ENCODE peak calls at places on chromosomes 1 and 21, in four cellular contexts. F, L, C and M are unnamed samples.

GRCh38 chr1:40064797-40065492 is 24.4 kb downstream of the CAP1 start:
- DNase-seq in F (no peak), C (no peak), L (no peak), M (peak)

GRCh38 chr1:61370908-61371279 is 288.5 kb downstream of the NFIA start:
- DNase-seq in C (no peak), F (no peak), L (no peak), M (no peak)

GRCh38 chr1:2253036-2253796 is 25.1 kb downstream of the SKI start:
- DNase-seq in L (no peak), F (no peak), C (no peak), M (no peak)

GRCh38 chr1:234281826-234282489 is 91.3 kb upstream of the COA6 start:
- DNase-seq in F (no peak), L (no peak), C (peak), M (no peak)

GRCh38 chr1:77406661-77407060 is 124.8 kb downstream of the AK5 start:
- DNase-seq in L (no peak), C (peak), F (no peak), M (no peak)

GRCh38 chr1:12524266-12524665 is 93.7 kb downstream of the DHRS3 start:
- DNase-seq in L (no peak), C (no peak), F (no peak), M (no peak)

GRCh38 chr1:64004451-64004850 is 199.0 kb upstream of the UBE2U start:
- DNase-seq in C (no peak), L (no peak), F (no peak), M (no peak)

GRCh38 chr1:16161717-16162116 is 5.8 kb upstream of the EPHA2 start:
- DNase-seq in C (no peak), L (no peak), F (no peak), M (no peak)

GRCh38 chr1:30887485-30888315 is 20.9 kb downstream of the SDC3 start:
- DNase-seq in F (no peak), L (no peak), C (peak), M (no peak)

GRCh38 chr1:31848381-31848897 is 32.6 kb upstream of the SPOCD1 start:
- DNase-seq in C (no peak), L (no peak), F (no peak), M (no peak)

GRCh38 chr1:14567056-14567455 is 31.4 kb upstream of the KAZN start:
- DNase-seq in L (no peak), F (no peak), C (no peak), M (no peak)

GRCh38 chr1:93253471-93253870 is 72.9 kb downstream of the CCDC18 start:
- DNase-seq in C (no peak), L (no peak), F (no peak), M (peak)

GRCh38 chr1:11825131-11825530 is 19.1 kb downstream of the CLCN6 start:
- DNase-seq in L (no peak), C (no peak), F (no peak), M (no peak)

GRCh38 chr21:28856588-28857250 is 136.0 kb downstream of the LTN1 start:
- DNase-seq in F (no peak), L (no peak), C (peak), M (peak)

GRCh38 chr1:10888289-10888688 is 91.8 kb upstream of the CASZ1 start:
- DNase-seq in C (no peak), F (no peak), L (no peak), M (no peak)

GRCh38 chr21:39669976-39670671 is 57.4 kb downstream of the B3GALT5 start:
- DNase-seq in F (no peak), L (no peak), C (no peak), M (no peak)

GRCh38 chr21:15301736-15302135 is 236.9 kb upstream of the NRIP1 start:
- DNase-seq in C (no peak), F (no peak), L (no peak), M (no peak)

GRCh38 chr1:182348916-182349747 is 42.5 kb downstream of the GLUL start:
- DNase-seq in F (no peak), L (no peak), C (peak), M (peak)

GRCh38 chr1:117630423-117630998 is 24.7 kb downstream of the TENT5C start:
- DNase-seq in L (peak), F (no peak), C (no peak), M (no peak)

GRCh38 chr1:77287535-77287934 is 5.7 kb downstream of the AK5 start:
- DNase-seq in F (no peak), C (no peak), L (no peak), M (no peak)

DNA sequence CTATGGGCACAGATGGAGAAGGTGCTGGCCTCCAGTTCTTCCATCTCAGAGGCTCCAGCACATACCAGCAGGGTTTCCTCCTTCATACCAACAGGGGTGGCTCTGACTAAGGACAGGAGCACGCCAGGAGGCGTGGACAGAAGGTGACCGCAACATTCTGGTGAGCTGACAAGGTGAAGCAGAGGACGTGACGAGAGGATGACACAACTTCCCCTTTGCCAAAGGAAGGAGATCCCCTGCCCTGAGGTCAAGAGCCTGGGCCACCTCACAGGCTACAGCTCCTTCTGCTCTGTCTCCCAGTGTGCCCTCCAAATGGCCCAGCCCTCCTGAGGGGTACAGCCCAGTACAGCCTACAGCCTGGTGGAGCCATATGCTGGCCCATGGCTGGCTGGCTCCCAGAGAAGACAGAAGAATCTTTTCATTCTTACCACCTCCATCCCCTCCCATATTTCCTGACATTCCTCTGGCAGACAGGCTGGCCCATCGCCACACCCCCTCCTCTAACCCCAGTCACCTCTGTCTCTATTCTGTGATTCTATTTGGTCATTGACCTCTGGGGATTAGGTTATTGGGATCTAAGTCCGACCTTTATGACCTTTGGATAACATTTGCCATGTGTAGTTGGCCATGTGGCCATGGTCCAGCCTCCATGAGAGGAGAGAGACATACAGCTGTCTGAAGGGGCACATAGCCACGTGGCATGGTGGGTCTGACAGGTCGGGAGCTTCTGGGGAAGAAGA is 5.1 kb upstream of the LAMB3 start:
- DNase-seq in C (peak), L (peak), F (no peak), M (peak)
- H3K4me3 ChIP-seq in C (no peak), L (no peak), F (no peak), M (no peak)

DNA sequence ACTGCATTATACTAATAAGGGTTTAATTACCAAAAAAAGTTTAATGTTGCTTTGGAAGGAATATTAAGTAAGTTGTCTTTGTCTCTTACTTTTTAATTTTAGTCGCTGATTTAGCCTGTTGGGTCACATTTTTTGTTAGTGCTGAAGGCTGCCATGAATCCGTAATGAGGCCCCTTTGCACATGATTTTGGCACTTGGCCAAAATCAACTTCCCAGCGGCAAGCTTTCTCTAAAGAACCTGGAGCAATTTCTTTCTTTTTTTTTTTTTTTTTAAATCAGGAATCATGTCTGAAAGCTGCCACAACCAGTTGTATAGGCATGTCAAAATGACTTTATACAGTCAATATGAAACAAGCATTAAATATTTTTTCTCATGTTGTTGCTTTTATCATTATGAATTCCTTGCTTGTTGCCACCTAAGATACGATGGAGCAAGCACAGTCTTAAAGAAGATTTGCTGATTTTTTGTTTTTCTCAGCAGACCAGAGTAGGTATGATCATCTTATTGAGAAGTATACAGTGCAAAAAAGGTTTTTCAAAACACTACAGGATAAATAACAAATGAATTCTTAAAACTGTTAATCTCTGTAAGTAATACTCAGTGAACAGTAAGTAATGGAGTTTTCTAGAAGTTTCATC is 690.4 kb downstream of the USP25 start:
- DNase-seq in C (peak), F (no peak), L (peak), M (peak)
- H3K4me3 ChIP-seq in C (peak), F (peak), L (peak), M (peak)

GRCh38 chr21:44932366-44933181 is 7.3 kb upstream of the SLX9 start:
- DNase-seq in L (peak), F (no peak), C (peak), M (no peak)
- H3K4me3 ChIP-seq in L (peak), F (peak), C (peak), M (peak)

DNA sequence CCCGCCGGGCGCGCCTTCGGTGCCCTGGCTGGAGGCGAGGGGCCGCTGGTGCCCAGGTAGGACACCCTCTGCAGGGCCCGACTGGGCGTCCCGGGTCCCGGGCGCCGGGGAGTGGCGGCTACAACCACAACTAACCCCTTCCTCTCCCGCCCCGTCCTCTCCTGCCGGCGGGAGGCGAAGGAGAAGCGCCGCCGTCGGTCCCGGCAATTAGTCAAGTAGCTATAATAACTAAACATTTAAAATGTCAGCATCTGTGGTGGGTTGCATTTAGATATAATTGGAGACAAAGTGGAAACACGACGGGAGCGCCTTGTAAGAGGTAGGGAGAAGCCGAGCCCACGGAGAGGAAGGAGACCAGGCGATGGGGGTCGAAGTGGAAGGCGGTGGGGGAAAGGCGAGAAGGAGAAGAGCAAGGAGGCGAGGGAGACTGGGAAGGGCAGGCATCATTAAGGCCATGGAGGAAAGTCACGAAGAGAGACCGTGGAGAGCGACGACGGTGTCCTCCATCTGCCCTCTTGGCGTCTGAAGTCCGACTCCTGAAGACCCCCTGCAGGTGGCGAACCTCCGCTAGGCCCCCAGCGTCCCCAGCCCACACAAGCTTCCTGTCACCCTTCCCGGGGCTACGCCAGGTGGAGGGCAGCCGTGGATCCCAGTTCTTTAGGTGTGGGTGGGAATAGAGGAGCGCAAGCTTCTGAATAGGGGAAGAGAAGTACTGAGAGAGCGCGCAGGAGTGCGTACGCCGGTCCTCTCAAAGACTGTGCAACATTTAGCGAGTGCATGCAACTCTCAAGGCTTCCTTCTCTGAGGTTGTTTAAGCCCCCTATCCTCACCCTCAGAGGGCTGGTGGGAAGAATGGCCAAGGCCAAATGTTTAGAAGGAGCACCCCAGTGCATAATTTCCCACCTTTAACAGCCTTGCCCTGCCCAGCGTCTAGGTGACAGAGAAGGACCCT is 1.6 kb downstream of the CNIH3 start:
- DNase-seq in L (no peak), F (no peak), C (no peak), M (no peak)
- H3K4me3 ChIP-seq in L (no peak), F (no peak), C (peak), M (peak)

GRCh38 chr1:109959974-109960744 is 24.4 kb upstream of the AHCYL1 start:
- DNase-seq in L (no peak), F (peak), C (peak), M (peak)
- H3K4me3 ChIP-seq in L (no peak), F (no peak), C (no peak), M (no peak)

GRCh38 chr1:111512132-111512874 is 8.9 kb upstream of the ADORA3 start:
- DNase-seq in C (no peak), L (no peak), F (no peak), M (no peak)

GRCh38 chr1:111513410-111514020 is 10.1 kb upstream of the ADORA3 start:
- DNase-seq in C (no peak), L (no peak), F (no peak), M (no peak)

GRCh38 chr1:111517464-111518225 is 14.2 kb upstream of the ADORA3 start:
- DNase-seq in L (no peak), F (no peak), C (no peak), M (no peak)

GRCh38 chr1:111515291-111516007 is 12.0 kb upstream of the ADORA3 start:
- DNase-seq in L (peak), C (peak), F (no peak), M (peak)

DNA sequence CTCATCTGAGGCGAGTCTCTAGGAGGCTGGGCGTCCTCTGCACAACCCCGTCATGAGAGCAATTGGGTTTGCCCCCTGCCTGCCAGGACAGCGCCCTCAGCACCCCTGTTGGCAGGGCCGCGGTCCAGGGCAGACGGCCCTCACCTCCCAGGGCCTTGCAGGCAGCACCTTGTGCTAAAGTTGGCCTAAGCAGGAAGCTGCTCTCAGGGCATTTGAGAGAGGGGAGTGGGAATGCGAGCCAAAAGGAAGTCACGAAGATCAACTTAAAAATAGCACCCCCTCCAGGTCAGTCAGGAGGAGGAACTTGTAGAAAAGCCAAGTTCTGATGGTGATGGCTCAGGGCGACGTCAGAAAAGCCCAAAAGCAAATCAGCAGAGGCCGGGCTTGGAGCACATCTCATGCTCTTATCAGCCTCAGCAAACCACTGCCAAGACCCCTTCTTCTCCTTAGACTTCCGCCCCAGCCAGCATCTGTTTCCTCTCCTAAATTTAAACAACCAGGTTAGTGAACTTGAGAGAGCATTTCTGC is 12.6 kb upstream of the ADORA3 start:
- DNase-seq in C (peak), L (peak), F (no peak), M (peak)
- H3K4me3 ChIP-seq in C (peak), L (no peak), F (no peak), M (peak)

GRCh38 chr21:25960423-25960822 is 210.1 kb downstream of the APP start:
- DNase-seq in C (no peak), L (no peak), F (no peak), M (no peak)
- H3K4me3 ChIP-seq in C (no peak), L (no peak), F (no peak), M (no peak)

GRCh38 chr1:179865377-179865776 is 12.2 kb downstream of the TOR1AIP2 start:
- DNase-seq in L (no peak), C (no peak), F (no peak), M (no peak)
- H3K4me3 ChIP-seq in L (no peak), C (no peak), F (no peak), M (no peak)

DNA sequence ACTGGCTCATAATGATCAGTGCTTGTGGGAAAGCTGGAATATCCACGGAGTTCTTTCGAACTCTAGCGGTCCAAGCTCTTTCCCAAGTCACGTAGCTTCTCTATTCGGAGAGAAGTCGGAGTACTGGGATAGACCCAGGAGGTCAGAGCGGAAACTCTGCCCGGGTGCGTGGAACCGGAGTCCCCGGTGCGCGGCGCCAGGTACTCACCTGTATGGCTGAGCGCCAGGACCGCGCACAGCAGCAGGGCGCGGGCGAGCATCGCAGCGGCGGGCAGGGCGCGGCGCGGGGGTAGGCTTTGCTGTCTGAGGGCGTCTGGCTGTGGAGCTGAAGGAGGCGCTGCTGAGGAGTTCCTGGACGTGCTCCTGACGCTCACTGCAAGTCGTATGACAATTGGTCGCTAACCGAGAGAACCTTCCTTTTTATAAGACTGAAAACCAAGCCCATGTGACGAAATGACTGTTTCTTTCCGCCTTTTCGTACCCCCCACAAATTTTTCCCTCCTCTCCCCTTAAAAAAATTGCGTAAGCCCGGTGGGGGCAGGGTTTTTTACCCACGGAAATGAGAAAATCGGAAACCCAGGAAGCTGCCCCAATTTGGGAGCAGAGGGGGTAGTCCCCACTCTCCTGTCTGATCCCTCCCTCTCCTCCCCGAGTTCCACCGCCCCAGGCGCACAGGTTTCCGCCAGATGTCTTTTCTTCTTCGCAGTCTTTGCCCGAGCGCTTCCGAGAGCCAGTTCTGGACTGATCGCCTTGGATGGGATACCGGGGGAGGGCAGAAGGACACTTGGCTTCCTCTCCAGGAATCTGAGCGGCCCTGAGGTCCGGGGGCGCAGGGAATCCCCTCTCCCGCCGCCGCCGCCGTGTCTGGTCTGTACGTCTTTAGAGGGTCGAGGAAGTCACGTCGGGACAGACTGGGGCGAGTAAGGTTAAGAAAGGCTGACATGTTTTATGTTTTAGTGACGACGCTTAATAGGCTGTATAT is at the start of gene PTGS2:
- DNase-seq in L (peak), F (peak), C (peak), M (peak)
- H3K4me3 ChIP-seq in L (peak), F (peak), C (peak), M (peak)

DNA sequence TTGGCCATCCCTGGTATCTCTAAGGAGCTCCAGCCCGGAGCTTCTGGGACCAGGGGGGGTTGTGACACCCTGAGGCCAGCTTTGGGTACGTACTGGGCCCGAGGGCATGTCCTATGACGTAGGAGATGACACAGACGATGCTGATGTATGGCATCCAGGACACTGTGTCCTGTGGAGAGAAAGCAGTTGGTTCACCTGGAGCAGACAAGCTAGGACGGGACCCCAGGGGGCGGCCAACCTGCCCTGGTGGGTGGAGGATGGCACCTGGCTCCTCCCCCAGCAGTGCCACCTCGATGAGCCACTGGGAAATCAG is 12.1 kb upstream of the SLC2A7 start:
- DNase-seq in F (no peak), C (no peak), L (no peak), M (no peak)
- H3K4me3 ChIP-seq in F (no peak), C (no peak), L (no peak), M (no peak)